ENCODE peak calls at places on chromosomes 6 and 20, in nine cellular contexts. X, B, W, M, N, D, P, R and G are unnamed samples.

GRCh38 chr20:49821850-49822249 is 9.2 kb downstream of the SLC9A8 start:
- DNase-seq in W (no peak), N (no peak), X (no peak), B (no peak), M (peak; percentile 77), P (no peak), R (no peak), D (no peak), G (no peak)

GRCh38 chr20:6067765-6068318 is 14.0 kb upstream of the LRRN4 start:
- DNase-seq in R (no peak), B (no peak), W (no peak), D (no peak), X (no peak), N (no peak), P (no peak), M (no peak), G (no peak)

GRCh38 chr6:138105880-138106664 is 1.1 kb downstream of the PERP start:
- DNase-seq in M (no peak), B (no peak), R (no peak), P (no peak), X (no peak), W (no peak), D (no peak), N (no peak), G (no peak)

GRCh38 chr20:34874094-34874654 is 1.5 kb upstream of the GGT7 start:
- DNase-seq in R (no peak), D (peak; percentile 50), P (peak; percentile 79), W (peak; percentile 76), M (peak; percentile 91), B (peak; percentile 85), X (peak; percentile 18), N (peak; percentile 88), G (peak; percentile 82)

GRCh38 chr6:21024621-21025020 is 490.4 kb downstream of the CDKAL1 start:
- DNase-seq in N (no peak), M (no peak), W (no peak), X (no peak), R (no peak), P (no peak), D (no peak), B (no peak), G (no peak)

GRCh38 chr6:156767603-156768467 is 9.3 kb upstream of the ARID1B start:
- DNase-seq in X (no peak), P (no peak), R (no peak), B (no peak), N (peak; percentile 39), M (peak; percentile 23), D (no peak), W (no peak), G (no peak)

GRCh38 chr6:92008757-92009502 is 1410.4 kb downstream of the EPHA7 start:
- DNase-seq in W (no peak), X (no peak), M (no peak), P (no peak), N (no peak), B (no peak), D (no peak), R (no peak), G (no peak)

GRCh38 chr6:36539814-36540568 is 7.3 kb downstream of the STK38 start:
- DNase-seq in N (no peak), W (no peak), R (no peak), X (no peak), B (no peak), P (no peak), D (no peak), M (peak; percentile 18), G (no peak)

GRCh38 chr6:44004625-44005506 is 122.4 kb downstream of the MRPL14 start:
- DNase-seq in W (no peak), R (no peak), N (peak; percentile 67), M (peak; percentile 71), B (no peak), X (no peak), P (peak; percentile 54), D (no peak), G (no peak)

GRCh38 chr6:22956029-22956715 is 386.8 kb downstream of the HDGFL1 start:
- DNase-seq in N (no peak), D (no peak), R (no peak), W (no peak), P (no peak), X (no peak), M (peak; percentile 14), B (no peak), G (no peak)

GRCh38 chr6:53086302-53086701 is 21.1 kb downstream of the FBXO9 start:
- DNase-seq in N (no peak), P (no peak), X (no peak), B (no peak), W (no peak), M (no peak), D (no peak), R (no peak), G (no peak)

GRCh38 chr6:54737247-54737646 is 109.3 kb upstream of the FAM83B start:
- DNase-seq in W (no peak), D (no peak), N (peak; percentile 42), M (peak; percentile 28), X (no peak), P (no peak), R (no peak), B (no peak), G (peak; percentile 31)